ENCODE peak calls at places on chromosomes 11 and 22, in five cellular contexts. One of them, this sample, is unnamed.

GRCh38 chr11:820655-821512 is 2.2 kb downstream of the PNPLA2 start:
- DNase-seq in H9: no peak
- DNase-seq in H1: no peak
- DNase-seq in neuronal stem cell: no peak
- DNase-seq in trophoblast cell: peak; percentile 67
- DNase-seq in this sample: peak; percentile 71

GRCh38 chr11:6572215-6572614 is 31.2 kb downstream of the RRP8 start:
- DNase-seq in H9: no peak
- DNase-seq in H1: no peak
- DNase-seq in neuronal stem cell: no peak
- DNase-seq in trophoblast cell: no peak
- DNase-seq in this sample: peak; percentile 13

GRCh38 chr11:77035580-77035979 is 1.4 kb downstream of the B3GNT6 start:
- DNase-seq in H9: no peak
- DNase-seq in H1: no peak
- DNase-seq in neuronal stem cell: no peak
- DNase-seq in trophoblast cell: peak; percentile 53
- DNase-seq in this sample: no peak

GRCh38 chr11:82007536-82007935 is 726.1 kb downstream of the FAM181B start:
- DNase-seq in H9: no peak
- DNase-seq in H1: no peak
- DNase-seq in neuronal stem cell: no peak
- DNase-seq in trophoblast cell: no peak
- DNase-seq in this sample: no peak

GRCh38 chr11:2741006-2741376 is 41.2 kb upstream of the KCNQ1OT1 start:
- DNase-seq in H9: no peak
- DNase-seq in H1: no peak
- DNase-seq in neuronal stem cell: no peak
- DNase-seq in trophoblast cell: peak; percentile 46
- DNase-seq in this sample: peak; percentile 47

GRCh38 chr11:118703563-118704106 is 24.2 kb upstream of the TREH start:
- DNase-seq in H9: no peak
- DNase-seq in H1: no peak
- DNase-seq in neuronal stem cell: no peak
- DNase-seq in trophoblast cell: no peak
- DNase-seq in this sample: no peak

GRCh38 chr22:22210375-22210774 is 34.2 kb upstream of the VPREB1 start:
- DNase-seq in H9: no peak
- DNase-seq in H1: no peak
- DNase-seq in neuronal stem cell: no peak
- DNase-seq in trophoblast cell: no peak
- DNase-seq in this sample: no peak

GRCh38 chr11:16946477-16947282 is 67.5 kb downstream of the PLEKHA7 start:
- DNase-seq in H9: no peak
- DNase-seq in H1: no peak
- DNase-seq in neuronal stem cell: no peak
- DNase-seq in trophoblast cell: no peak
- DNase-seq in this sample: no peak

GRCh38 chr11:97815667-97816066 is 1205.1 kb upstream of the CNTN5 start:
- DNase-seq in H9: no peak
- DNase-seq in H1: no peak
- DNase-seq in neuronal stem cell: no peak
- DNase-seq in trophoblast cell: no peak
- DNase-seq in this sample: no peak

GRCh38 chr11:16632295-16633200 is 105.9 kb upstream of the C11orf58 start:
- DNase-seq in H9: peak; percentile 57
- DNase-seq in H1: no peak
- DNase-seq in neuronal stem cell: no peak
- DNase-seq in trophoblast cell: no peak
- DNase-seq in this sample: peak; percentile 45

GRCh38 chr11:33716236-33716635 is 15.6 kb upstream of the C11orf91 start:
- DNase-seq in H9: no peak
- DNase-seq in H1: no peak
- DNase-seq in neuronal stem cell: no peak
- DNase-seq in trophoblast cell: no peak
- DNase-seq in this sample: no peak

GRCh38 chr11:117218133-117218915 is 13.5 kb downstream of the PCSK7 start:
- DNase-seq in H9: no peak
- DNase-seq in H1: no peak
- DNase-seq in neuronal stem cell: no peak
- DNase-seq in trophoblast cell: no peak
- DNase-seq in this sample: no peak

GRCh38 chr11:3947084-3947483 is 91.6 kb downstream of the STIM1 start:
- DNase-seq in H9: no peak
- DNase-seq in H1: no peak
- DNase-seq in neuronal stem cell: no peak
- DNase-seq in trophoblast cell: no peak
- DNase-seq in this sample: peak; percentile 86

GRCh38 chr11:63508009-63508408 is 2.1 kb downstream of the LGALS12 start:
- DNase-seq in H9: peak; percentile 88
- DNase-seq in H1: peak; percentile 54
- DNase-seq in neuronal stem cell: peak; percentile 20
- DNase-seq in trophoblast cell: no peak
- DNase-seq in this sample: no peak

GRCh38 chr11:114197799-114198500 is 98.2 kb upstream of the NNMT start:
- DNase-seq in H9: no peak
- DNase-seq in H1: no peak
- DNase-seq in neuronal stem cell: no peak
- DNase-seq in trophoblast cell: no peak
- DNase-seq in this sample: peak; percentile 82

GRCh38 chr11:1503708-1504104 is 17.1 kb upstream of the MOB2 start:
- DNase-seq in H9: no peak
- DNase-seq in H1: no peak
- DNase-seq in neuronal stem cell: no peak
- DNase-seq in trophoblast cell: no peak
- DNase-seq in this sample: no peak

GRCh38 chr22:43789452-43789851 is 22.7 kb downstream of the EFCAB6 start:
- DNase-seq in H9: no peak
- DNase-seq in H1: no peak
- DNase-seq in neuronal stem cell: no peak
- DNase-seq in trophoblast cell: no peak
- DNase-seq in this sample: peak; percentile 72

GRCh38 chr11:34492806-34493414 is 20.7 kb downstream of the ELF5 start:
- DNase-seq in H9: peak; percentile 44
- DNase-seq in H1: peak; percentile 7
- DNase-seq in neuronal stem cell: peak; percentile 60
- DNase-seq in trophoblast cell: peak; percentile 48
- DNase-seq in this sample: peak; percentile 59

GRCh38 chr11:17012712-17013547 is 1.3 kb downstream of the PLEKHA7 start:
- DNase-seq in H9: peak; percentile 71
- DNase-seq in H1: no peak
- DNase-seq in neuronal stem cell: peak; percentile 57
- DNase-seq in trophoblast cell: no peak
- DNase-seq in this sample: peak; percentile 81

GRCh38 chr11:65650547-65651338 is 12.0 kb downstream of the RELA start:
- DNase-seq in H9: peak; percentile 58
- DNase-seq in H1: no peak
- DNase-seq in neuronal stem cell: no peak
- DNase-seq in trophoblast cell: peak; percentile 81
- DNase-seq in this sample: no peak

GRCh38 chr11:57310091-57310490 is 14.7 kb downstream of the TNKS1BP1 start:
- DNase-seq in H9: no peak
- DNase-seq in H1: no peak
- DNase-seq in neuronal stem cell: no peak
- DNase-seq in trophoblast cell: no peak
- DNase-seq in this sample: no peak

GRCh38 chr11:74636633-74637184 is 44.3 kb downstream of the POLD3 start:
- DNase-seq in H9: no peak
- DNase-seq in H1: no peak
- DNase-seq in neuronal stem cell: no peak
- DNase-seq in trophoblast cell: no peak
- DNase-seq in this sample: peak; percentile 72

GRCh38 chr11:123525511-123525918 is 95.4 kb downstream of the GRAMD1B start:
- DNase-seq in H9: no peak
- DNase-seq in H1: no peak
- DNase-seq in neuronal stem cell: no peak
- DNase-seq in trophoblast cell: no peak
- DNase-seq in this sample: no peak

GRCh38 chr11:130722401-130722800 is 193.9 kb downstream of the SNX19 start:
- DNase-seq in H9: no peak
- DNase-seq in H1: no peak
- DNase-seq in neuronal stem cell: no peak
- DNase-seq in trophoblast cell: no peak
- DNase-seq in this sample: no peak

GRCh38 chr11:125072210-125072960 is 9.3 kb downstream of the SLC37A2 start:
- DNase-seq in H9: no peak
- DNase-seq in H1: no peak
- DNase-seq in neuronal stem cell: no peak
- DNase-seq in trophoblast cell: peak; percentile 22
- DNase-seq in this sample: no peak

GRCh38 chr11:128424271-128424709 is 163.1 kb downstream of the ETS1 start:
- DNase-seq in H9: no peak
- DNase-seq in H1: no peak
- DNase-seq in neuronal stem cell: no peak
- DNase-seq in trophoblast cell: no peak
- DNase-seq in this sample: no peak
- H2BK12ac ChIP-seq in H9: no peak overlapping the region
- H2BK12ac ChIP-seq in H1: no peak overlapping the region
- H2BK12ac ChIP-seq in neuronal stem cell: no peak overlapping the region
- H2BK12ac ChIP-seq in trophoblast cell: peak overlapping the region; percentile 63
- H2BK12ac ChIP-seq in this sample: peak overlapping the region; percentile 61

GRCh38 chr11:67278135-67278938 is 10.8 kb upstream of the ANKRD13D start:
- DNase-seq in H9: no peak
- DNase-seq in H1: no peak
- DNase-seq in neuronal stem cell: no peak
- DNase-seq in trophoblast cell: no peak
- DNase-seq in this sample: no peak

GRCh38 chr11:67277231-67277961 is 11.1 kb downstream of the GRK2 start:
- DNase-seq in H9: peak; percentile 88
- DNase-seq in H1: no peak
- DNase-seq in neuronal stem cell: no peak
- DNase-seq in trophoblast cell: no peak
- DNase-seq in this sample: peak; percentile 68

GRCh38 chr11:67274768-67275605 is 8.7 kb downstream of the GRK2 start:
- DNase-seq in H9: no peak
- DNase-seq in H1: no peak
- DNase-seq in neuronal stem cell: no peak
- DNase-seq in trophoblast cell: no peak
- DNase-seq in this sample: no peak

GRCh38 chr11:67275606-67276409 is 9.5 kb downstream of the GRK2 start:
- DNase-seq in H9: no peak
- DNase-seq in H1: no peak
- DNase-seq in neuronal stem cell: no peak
- DNase-seq in trophoblast cell: no peak
- DNase-seq in this sample: no peak

DNA sequence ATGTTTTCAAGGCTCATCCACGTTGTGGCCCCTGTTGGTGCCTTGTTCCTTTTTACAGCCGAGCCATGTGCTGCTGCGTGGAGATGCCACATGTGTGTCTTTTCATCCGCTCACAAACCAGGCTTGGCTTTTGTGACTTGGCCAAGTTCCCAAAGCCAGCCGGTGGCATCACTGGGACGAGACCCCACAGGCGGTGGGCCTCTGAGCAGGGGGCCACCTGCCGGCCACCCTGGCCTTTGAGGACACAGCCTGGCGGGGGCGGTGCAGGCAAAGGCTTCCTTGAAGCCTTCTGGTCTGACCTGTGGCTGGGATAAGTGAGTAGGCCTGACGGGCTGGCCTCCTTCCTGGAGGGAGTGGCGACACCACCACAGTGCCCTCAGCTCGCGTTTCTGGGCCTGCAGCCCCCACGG is 10.6 kb downstream of the GRK2 start:
- DNase-seq in H9: peak; percentile 71
- DNase-seq in H1: no peak
- DNase-seq in neuronal stem cell: no peak
- DNase-seq in trophoblast cell: no peak
- DNase-seq in this sample: no peak
- H3K23ac ChIP-seq in H9: no peak overlapping the region
- H3K23ac ChIP-seq in H1: no peak overlapping the region
- H3K23ac ChIP-seq in neuronal stem cell: peak overlapping the region; percentile 97
- H3K23ac ChIP-seq in trophoblast cell: no peak overlapping the region
- H3K23ac ChIP-seq in this sample: peak overlapping the region; percentile 89

GRCh38 chr22:27238935-27239510 is 562.5 kb downstream of the MN1 start:
- DNase-seq in H9: no peak
- DNase-seq in H1: no peak
- DNase-seq in neuronal stem cell: no peak
- DNase-seq in trophoblast cell: peak; percentile 58
- DNase-seq in this sample: peak; percentile 94

GRCh38 chr22:27240298-27240885 is 561.2 kb downstream of the MN1 start:
- DNase-seq in H9: no peak
- DNase-seq in H1: no peak
- DNase-seq in neuronal stem cell: no peak
- DNase-seq in trophoblast cell: no peak
- DNase-seq in this sample: peak; percentile 52

GRCh38 chr22:27237342-27237741 is 564.2 kb downstream of the MN1 start:
- DNase-seq in H9: no peak
- DNase-seq in H1: no peak
- DNase-seq in neuronal stem cell: no peak
- DNase-seq in trophoblast cell: no peak
- DNase-seq in this sample: no peak

GRCh38 chr22:27241430-27242110 is 560.0 kb downstream of the MN1 start:
- DNase-seq in H9: no peak
- DNase-seq in H1: no peak
- DNase-seq in neuronal stem cell: no peak
- DNase-seq in trophoblast cell: no peak
- DNase-seq in this sample: peak; percentile 43

DNA sequence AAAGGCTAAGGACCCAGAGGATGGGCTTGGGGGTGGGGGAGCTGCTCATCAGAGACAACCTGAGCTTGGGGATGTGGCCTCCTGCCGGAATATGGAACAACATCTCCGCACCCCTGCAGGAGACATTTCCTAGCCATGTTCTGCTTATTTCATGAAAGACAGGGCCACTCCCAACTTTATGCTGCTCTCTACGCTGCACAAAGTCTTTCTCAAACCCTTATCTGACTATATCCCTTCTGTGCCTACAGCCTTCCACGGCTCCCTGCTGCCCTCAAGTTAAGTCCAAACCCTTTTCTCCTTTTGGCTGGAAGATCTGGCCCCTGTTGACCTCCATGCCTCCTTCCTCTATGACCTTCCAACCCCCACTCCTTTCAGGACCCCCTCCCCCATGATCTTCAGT is 562.0 kb downstream of the MN1 start:
- DNase-seq in H9: no peak
- DNase-seq in H1: no peak
- DNase-seq in neuronal stem cell: no peak
- DNase-seq in trophoblast cell: no peak
- DNase-seq in this sample: no peak
- H4K91ac ChIP-seq in H9: no peak overlapping the region
- H4K91ac ChIP-seq in H1: no peak overlapping the region
- H4K91ac ChIP-seq in neuronal stem cell: no peak overlapping the region
- H4K91ac ChIP-seq in trophoblast cell: peak overlapping the region; percentile 85
- H4K91ac ChIP-seq in this sample: peak overlapping the region; percentile 93

DNA sequence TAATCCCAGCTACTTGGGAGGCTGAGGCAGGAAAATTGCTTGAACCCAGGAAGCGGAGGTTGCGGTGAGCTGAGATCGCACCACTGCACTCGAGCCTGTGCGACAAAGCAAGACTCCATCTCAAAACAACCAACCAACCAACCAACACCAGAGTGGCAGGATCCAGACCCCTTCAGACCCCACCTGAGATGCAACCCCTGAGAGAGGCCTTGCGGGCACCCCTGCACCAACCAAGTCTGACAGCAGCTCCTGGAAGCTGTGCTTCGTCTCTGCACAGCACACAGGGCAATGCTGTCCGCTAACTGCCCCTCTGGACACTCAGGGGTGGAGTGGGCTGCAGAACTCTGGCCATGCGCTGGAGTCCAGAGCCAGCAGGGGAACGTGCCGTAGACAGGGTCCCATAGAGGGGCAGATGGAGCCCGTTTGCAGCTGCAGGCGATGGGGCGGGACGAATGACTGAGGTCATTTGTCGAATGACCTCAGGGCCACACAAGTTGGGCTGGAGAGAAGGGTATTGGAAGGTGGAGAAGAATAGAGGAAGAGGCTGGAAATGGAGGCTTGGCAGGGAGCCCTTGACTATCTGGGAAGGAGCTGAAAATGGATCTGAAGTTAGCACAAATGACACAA is 199.5 kb downstream of the CTTN start:
- DNase-seq in H9: no peak
- DNase-seq in H1: no peak
- DNase-seq in neuronal stem cell: no peak
- DNase-seq in trophoblast cell: no peak
- DNase-seq in this sample: no peak
- H2BK12ac ChIP-seq in H9: no peak overlapping the region
- H2BK12ac ChIP-seq in H1: no peak overlapping the region
- H2BK12ac ChIP-seq in neuronal stem cell: no peak overlapping the region
- H2BK12ac ChIP-seq in trophoblast cell: no peak overlapping the region
- H2BK12ac ChIP-seq in this sample: no peak overlapping the region